ENCODE peak calls at places on chromosomes 6 and 20, in eight cellular contexts. G is stimulated activated CD8-positive, alpha-beta memory T cell treated with anti-CD3 and anti-CD28 coated beads, Interleukin-15, amount 100 ng/mL, for 24 hours; F is anterior cingulate cortex; X is BE2C; I is choroid plexus epithelial cell; B is left colon; O is HuH-7; P is NCI-H1694. M is an unnamed sample.

GRCh38 chr6:46042355-46042999 is 26.8 kb upstream of the CLIC5 start:
- DNase-seq in B (no peak), F (no peak), O (no peak), P (no peak), G (no peak), I (peak), X (peak), M (peak)

GRCh38 chr20:35595901-35596300 is 19.7 kb upstream of the SPAG4 start:
- DNase-seq in I (no peak), O (no peak), G (no peak), X (no peak), F (no peak), P (no peak), B (no peak), M (no peak)

GRCh38 chr6:169341706-169342105 is 88.1 kb upstream of the THBS2 start:
- DNase-seq in I (no peak), O (no peak), P (no peak), G (no peak), X (no peak), B (no peak), F (no peak), M (no peak)

GRCh38 chr6:4658486-4658885 is 117.7 kb upstream of the CDYL start:
- DNase-seq in X (no peak), O (no peak), I (no peak), G (no peak), P (no peak), B (no peak), F (no peak), M (no peak)

GRCh38 chr20:8287328-8287727 is 155.3 kb downstream of the PLCB1 start:
- DNase-seq in B (no peak), F (no peak), P (peak), O (no peak), I (no peak), X (peak), G (no peak), M (no peak)

GRCh38 chr6:121838842-121839241 is 403.4 kb downstream of the GJA1 start:
- DNase-seq in O (no peak), I (peak), X (no peak), B (no peak), G (no peak), F (no peak), P (no peak), M (peak)

GRCh38 chr20:58619847-58620431 is 31.1 kb upstream of the STX16 start:
- DNase-seq in P (no peak), F (no peak), X (peak), I (no peak), G (no peak), O (no peak), B (no peak), M (no peak)

GRCh38 chr6:116662186-116662585 is 6.4 kb downstream of the ZUP1 start:
- DNase-seq in B (no peak), X (no peak), I (no peak), G (no peak), O (no peak), F (no peak), P (no peak), M (no peak)

GRCh38 chr20:50425076-50425475 is 85.1 kb upstream of the PTPN1 start:
- DNase-seq in G (no peak), I (no peak), F (no peak), B (no peak), X (peak), O (peak), P (no peak), M (no peak)

GRCh38 chr20:62197801-62198200 is 15.0 kb downstream of the MTG2 start:
- DNase-seq in P (no peak), I (no peak), O (no peak), X (no peak), F (no peak), G (no peak), B (no peak), M (no peak)

GRCh38 chr6:5208491-5208890 is 52.3 kb downstream of the LYRM4 start:
- DNase-seq in B (no peak), I (no peak), X (no peak), O (no peak), F (no peak), G (no peak), P (no peak), M (no peak)

GRCh38 chr6:5950448-5950847 is 56.3 kb downstream of the NRN1 start:
- DNase-seq in I (no peak), G (no peak), P (no peak), B (no peak), F (no peak), O (peak), X (peak), M (no peak)

GRCh38 chr6:52399511-52400315 is 20.4 kb upstream of the EFHC1 start:
- DNase-seq in X (peak), O (peak), F (no peak), B (no peak), P (peak), G (no peak), I (peak), M (peak)

GRCh38 chr6:47376930-47377329 is 67.2 kb upstream of the TNFRSF21 start:
- DNase-seq in B (no peak), G (no peak), O (no peak), I (no peak), X (no peak), P (no peak), F (no peak), M (no peak)

GRCh38 chr6:7914991-7915789 is 4.6 kb upstream of the TXNDC5 start:
- DNase-seq in I (peak), O (no peak), B (no peak), X (peak), F (no peak), P (no peak), G (no peak), M (peak)

GRCh38 chr6:65638047-65638831 is 68.8 kb downstream of the EYS start:
- DNase-seq in I (no peak), F (no peak), O (peak), P (peak), G (no peak), X (peak), B (peak), M (no peak)

GRCh38 chr6:98812220-98812619 is 22.2 kb upstream of the POU3F2 start:
- DNase-seq in G (no peak), P (no peak), I (no peak), O (no peak), B (no peak), F (no peak), X (no peak), M (no peak)

GRCh38 chr6:75751443-75751842 is 2.4 kb downstream of the MYO6 start:
- DNase-seq in I (peak), F (no peak), B (no peak), P (no peak), G (no peak), X (no peak), O (no peak), M (peak)

GRCh38 chr6:138337076-138337475 is 40.6 kb upstream of the SMIM28 start:
- DNase-seq in G (no peak), I (no peak), F (no peak), B (no peak), P (no peak), O (no peak), X (no peak), M (no peak)

GRCh38 chr6:157461000-157461915 is 80.3 kb downstream of the ZDHHC14 start:
- DNase-seq in G (no peak), I (peak), B (no peak), X (no peak), F (no peak), O (peak), P (no peak), M (peak)

M was measured in SJSA1.